ENCODE peak calls at places on chromosomes 12 and 14, in ten cellular contexts. One of them, this sample, is unnamed.

GRCh38 chr12:131112690-131113290 is 159.1 kb downstream of the ADGRD1 start:
- DNase-seq in fibroblast of mammary gland: no peak
- DNase-seq in uterus: no peak
- DNase-seq in mucosa of descending colon: no peak
- DNase-seq in stomach: no peak
- DNase-seq in lung: no peak
- DNase-seq in GM12865: no peak
- DNase-seq in upper lobe of right lung: peak; percentile 31
- DNase-seq in cardiac fibroblast: no peak
- DNase-seq in AG04450: no peak
- DNase-seq in this sample: no peak

GRCh38 chr12:97006585-97006984 is 99.5 kb downstream of the NEDD1 start:
- DNase-seq in upper lobe of right lung: no peak
- DNase-seq in mucosa of descending colon: no peak
- DNase-seq in fibroblast of mammary gland: no peak
- DNase-seq in AG04450: no peak
- DNase-seq in stomach: no peak
- DNase-seq in GM12865: no peak
- DNase-seq in cardiac fibroblast: no peak
- DNase-seq in uterus: no peak
- DNase-seq in lung: no peak
- DNase-seq in this sample: no peak

GRCh38 chr12:34390846-34391700 is 368.8 kb downstream of the ALG10 start:
- DNase-seq in GM12865: no peak
- DNase-seq in upper lobe of right lung: peak; percentile 53
- DNase-seq in fibroblast of mammary gland: no peak
- DNase-seq in mucosa of descending colon: peak; percentile 19
- DNase-seq in lung: no peak
- DNase-seq in AG04450: no peak
- DNase-seq in uterus: no peak
- DNase-seq in stomach: no peak
- DNase-seq in cardiac fibroblast: no peak
- DNase-seq in this sample: no peak

GRCh38 chr12:16454481-16454880 is 107.0 kb downstream of the MGST1 start:
- DNase-seq in AG04450: no peak
- DNase-seq in upper lobe of right lung: no peak
- DNase-seq in fibroblast of mammary gland: no peak
- DNase-seq in stomach: no peak
- DNase-seq in lung: no peak
- DNase-seq in GM12865: no peak
- DNase-seq in cardiac fibroblast: peak; percentile 17
- DNase-seq in mucosa of descending colon: no peak
- DNase-seq in uterus: no peak
- DNase-seq in this sample: peak; percentile 8

GRCh38 chr12:30719060-30719459 is 23.4 kb upstream of the IPO8 start:
- DNase-seq in cardiac fibroblast: peak; percentile 51
- DNase-seq in lung: no peak
- DNase-seq in GM12865: no peak
- DNase-seq in uterus: no peak
- DNase-seq in mucosa of descending colon: no peak
- DNase-seq in fibroblast of mammary gland: peak; percentile 49
- DNase-seq in AG04450: peak; percentile 54
- DNase-seq in stomach: no peak
- DNase-seq in upper lobe of right lung: no peak
- DNase-seq in this sample: peak; percentile 87

GRCh38 chr14:99720941-99721791 is 37.1 kb downstream of the CYP46A1 start:
- DNase-seq in upper lobe of right lung: no peak
- DNase-seq in AG04450: no peak
- DNase-seq in stomach: no peak
- DNase-seq in cardiac fibroblast: no peak
- DNase-seq in mucosa of descending colon: no peak
- DNase-seq in GM12865: no peak
- DNase-seq in fibroblast of mammary gland: no peak
- DNase-seq in lung: no peak
- DNase-seq in uterus: no peak
- DNase-seq in this sample: no peak

GRCh38 chr14:100159107-100159864 is at the start of gene DEGS2:
- DNase-seq in AG04450: no peak
- DNase-seq in stomach: peak; percentile 85
- DNase-seq in GM12865: peak; percentile 53
- DNase-seq in upper lobe of right lung: peak; percentile 85
- DNase-seq in mucosa of descending colon: peak; percentile 79
- DNase-seq in uterus: no peak
- DNase-seq in cardiac fibroblast: no peak
- DNase-seq in fibroblast of mammary gland: no peak
- DNase-seq in lung: peak; percentile 54
- DNase-seq in this sample: no peak

GRCh38 chr12:9041321-9041720 is 52.0 kb downstream of the KLRG1 start:
- DNase-seq in cardiac fibroblast: peak; percentile 3
- DNase-seq in fibroblast of mammary gland: peak; percentile 46
- DNase-seq in stomach: no peak
- DNase-seq in lung: no peak
- DNase-seq in GM12865: no peak
- DNase-seq in mucosa of descending colon: no peak
- DNase-seq in upper lobe of right lung: no peak
- DNase-seq in uterus: no peak
- DNase-seq in AG04450: no peak
- DNase-seq in this sample: peak; percentile 30

GRCh38 chr12:116594325-116595038 is 35.3 kb downstream of the MAP1LC3B2 start:
- DNase-seq in GM12865: peak; percentile 31
- DNase-seq in upper lobe of right lung: peak; percentile 80
- DNase-seq in mucosa of descending colon: peak; percentile 69
- DNase-seq in cardiac fibroblast: no peak
- DNase-seq in uterus: no peak
- DNase-seq in fibroblast of mammary gland: no peak
- DNase-seq in AG04450: no peak
- DNase-seq in lung: peak; percentile 38
- DNase-seq in stomach: no peak
- DNase-seq in this sample: no peak

GRCh38 chr14:24079521-24080141 is 8.3 kb downstream of the CPNE6 start:
- DNase-seq in fibroblast of mammary gland: no peak
- DNase-seq in AG04450: no peak
- DNase-seq in lung: no peak
- DNase-seq in cardiac fibroblast: no peak
- DNase-seq in mucosa of descending colon: no peak
- DNase-seq in GM12865: no peak
- DNase-seq in uterus: no peak
- DNase-seq in upper lobe of right lung: no peak
- DNase-seq in stomach: no peak
- DNase-seq in this sample: no peak

GRCh38 chr12:47990351-47991105 is 13.7 kb downstream of the COL2A1 start:
- DNase-seq in stomach: no peak
- DNase-seq in GM12865: peak; percentile 82
- DNase-seq in mucosa of descending colon: no peak
- DNase-seq in uterus: no peak
- DNase-seq in AG04450: no peak
- DNase-seq in lung: no peak
- DNase-seq in fibroblast of mammary gland: peak; percentile 12
- DNase-seq in upper lobe of right lung: no peak
- DNase-seq in cardiac fibroblast: peak; percentile 36
- DNase-seq in this sample: no peak

DNA sequence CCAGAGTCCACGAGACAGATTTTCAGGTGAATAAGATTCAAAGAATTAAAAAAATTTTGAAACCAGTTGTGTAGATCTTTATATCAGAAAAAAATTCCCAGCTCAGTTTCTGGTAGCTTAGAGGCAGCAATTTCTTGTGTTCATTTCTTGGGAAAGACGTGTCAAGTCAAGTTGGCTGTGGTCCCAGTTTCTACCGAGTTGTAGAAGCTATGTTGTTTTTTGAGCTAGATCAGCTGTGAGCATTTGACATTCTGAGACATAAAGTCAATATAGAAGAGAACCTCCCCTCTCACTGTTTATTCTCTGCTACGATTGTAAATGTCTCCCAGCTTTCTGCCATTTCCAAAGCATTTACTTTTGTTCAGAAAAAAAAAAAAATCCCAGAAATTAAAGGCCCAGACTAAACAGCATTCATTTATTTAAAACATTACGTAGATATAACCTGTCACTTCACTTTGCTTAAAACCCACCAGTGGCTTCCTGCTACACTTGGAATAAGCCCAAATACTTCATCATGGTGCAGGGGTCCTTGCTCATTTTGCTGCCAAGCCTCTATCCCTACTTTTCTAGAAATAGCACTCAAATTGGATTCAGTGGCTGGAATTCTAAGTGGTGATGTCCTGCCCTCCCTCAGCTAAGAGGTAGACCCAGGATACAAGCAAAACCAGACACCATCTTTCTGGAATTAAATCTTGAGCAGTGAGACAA is 20.6 kb upstream of the PYGL start:
- DNase-seq in AG04450: peak; percentile 96
- DNase-seq in cardiac fibroblast: peak; percentile 97
- DNase-seq in fibroblast of mammary gland: peak; percentile 95
- DNase-seq in GM12865: no peak
- DNase-seq in mucosa of descending colon: no peak
- DNase-seq in uterus: peak; percentile 93
- DNase-seq in upper lobe of right lung: no peak
- DNase-seq in lung: no peak
- DNase-seq in stomach: peak; percentile 54
- DNase-seq in this sample: peak; percentile 93
- TF ChIP-seq CTCF in AG04450: no peak
- TF ChIP-seq CTCF in cardiac fibroblast: no peak
- TF ChIP-seq CTCF in fibroblast of mammary gland: no peak
- TF ChIP-seq CTCF in GM12865: no peak
- TF ChIP-seq CTCF in mucosa of descending colon: no peak
- TF ChIP-seq CTCF in uterus: no peak
- TF ChIP-seq CTCF in upper lobe of right lung: no peak
- TF ChIP-seq CTCF in lung: no peak
- TF ChIP-seq CTCF in stomach: no peak
- TF ChIP-seq CTCF in this sample: no peak

GRCh38 chr12:24573621-24574020 is 375.3 kb downstream of the BCAT1 start:
- DNase-seq in GM12865: no peak
- DNase-seq in uterus: no peak
- DNase-seq in fibroblast of mammary gland: no peak
- DNase-seq in upper lobe of right lung: no peak
- DNase-seq in AG04450: no peak
- DNase-seq in cardiac fibroblast: no peak
- DNase-seq in stomach: no peak
- DNase-seq in lung: no peak
- DNase-seq in mucosa of descending colon: no peak
- DNase-seq in this sample: no peak
- H3K4me3 ChIP-seq in GM12865: no peak overlapping the region
- H3K4me3 ChIP-seq in uterus: no peak overlapping the region
- H3K4me3 ChIP-seq in fibroblast of mammary gland: no peak overlapping the region
- H3K4me3 ChIP-seq in upper lobe of right lung: no peak overlapping the region
- H3K4me3 ChIP-seq in AG04450: no peak overlapping the region
- H3K4me3 ChIP-seq in cardiac fibroblast: no peak overlapping the region
- H3K4me3 ChIP-seq in stomach: no peak overlapping the region
- H3K4me3 ChIP-seq in lung: no peak overlapping the region
- H3K4me3 ChIP-seq in mucosa of descending colon: no peak overlapping the region
- H3K4me3 ChIP-seq in this sample: no peak overlapping the region

GRCh38 chr12:27246141-27246540 is 2.1 kb downstream of the STK38L start:
- DNase-seq in stomach: no peak
- DNase-seq in GM12865: no peak
- DNase-seq in fibroblast of mammary gland: no peak
- DNase-seq in upper lobe of right lung: no peak
- DNase-seq in mucosa of descending colon: no peak
- DNase-seq in AG04450: no peak
- DNase-seq in lung: no peak
- DNase-seq in cardiac fibroblast: no peak
- DNase-seq in uterus: no peak
- DNase-seq in this sample: no peak

GRCh38 chr12:27244680-27245005 is 557 bp downstream of the STK38L start:
- DNase-seq in GM12865: no peak
- DNase-seq in cardiac fibroblast: peak; percentile 50
- DNase-seq in stomach: no peak
- DNase-seq in mucosa of descending colon: no peak
- DNase-seq in AG04450: no peak
- DNase-seq in lung: no peak
- DNase-seq in fibroblast of mammary gland: peak; percentile 68
- DNase-seq in upper lobe of right lung: no peak
- DNase-seq in uterus: no peak
- DNase-seq in this sample: peak; percentile 55

GRCh38 chr12:27243006-27243405 is 1.1 kb upstream of the STK38L start:
- DNase-seq in upper lobe of right lung: no peak
- DNase-seq in GM12865: peak; percentile 64
- DNase-seq in stomach: no peak
- DNase-seq in uterus: no peak
- DNase-seq in cardiac fibroblast: no peak
- DNase-seq in lung: no peak
- DNase-seq in AG04450: no peak
- DNase-seq in fibroblast of mammary gland: no peak
- DNase-seq in mucosa of descending colon: no peak
- DNase-seq in this sample: no peak

GRCh38 chr12:27245039-27245438 is 953 bp downstream of the STK38L start:
- DNase-seq in mucosa of descending colon: no peak
- DNase-seq in upper lobe of right lung: no peak
- DNase-seq in cardiac fibroblast: peak; percentile 22
- DNase-seq in GM12865: no peak
- DNase-seq in fibroblast of mammary gland: no peak
- DNase-seq in lung: no peak
- DNase-seq in uterus: no peak
- DNase-seq in AG04450: no peak
- DNase-seq in stomach: no peak
- DNase-seq in this sample: no peak

DNA sequence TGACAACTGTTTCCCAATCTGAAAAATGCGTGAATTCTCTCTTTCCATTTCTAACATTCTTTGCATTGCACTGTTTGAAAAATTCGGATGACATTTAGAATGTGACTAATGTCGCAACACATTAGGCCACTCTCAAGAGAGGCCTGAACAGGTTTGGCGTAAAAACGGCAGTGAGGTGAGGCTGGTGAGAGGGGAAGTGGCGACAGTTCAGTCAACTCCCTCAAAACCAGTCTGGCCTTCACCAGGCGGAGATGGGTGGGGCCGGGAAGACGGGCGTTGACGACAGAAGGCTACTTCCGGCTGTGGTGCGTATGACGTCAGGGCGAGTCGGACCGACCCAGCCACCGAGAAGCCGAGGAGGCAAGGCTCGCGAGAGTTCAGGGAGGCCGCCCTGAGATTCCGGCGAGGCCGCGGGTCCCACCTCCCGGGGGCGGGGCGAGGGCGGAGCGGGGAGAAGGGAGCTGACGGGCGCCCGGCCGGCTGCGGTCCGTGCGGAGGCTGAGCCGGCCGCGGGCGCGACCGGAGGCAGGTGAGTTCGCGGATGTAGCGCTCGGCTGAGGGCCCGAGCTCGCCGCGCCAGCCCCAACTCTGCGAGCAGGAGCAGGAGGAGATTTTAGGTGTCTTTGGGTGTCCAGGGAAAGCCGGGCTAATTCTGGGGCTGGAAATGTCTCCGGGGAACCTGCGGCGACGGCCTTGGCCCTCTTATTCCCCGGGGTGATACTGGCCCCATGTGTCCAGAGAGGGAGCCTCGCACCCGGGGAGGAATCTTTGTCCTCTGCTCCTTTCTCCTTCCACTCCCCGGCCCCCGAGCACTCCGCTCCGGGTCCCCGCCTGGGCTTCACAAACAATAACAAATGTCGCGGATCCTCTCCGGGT is at the start of gene STK38L:
- DNase-seq in cardiac fibroblast: peak; percentile 98
- DNase-seq in upper lobe of right lung: peak; percentile 100
- DNase-seq in mucosa of descending colon: peak; percentile 99
- DNase-seq in uterus: peak; percentile 95
- DNase-seq in GM12865: peak; percentile 98
- DNase-seq in lung: peak; percentile 99
- DNase-seq in fibroblast of mammary gland: peak; percentile 95
- DNase-seq in stomach: peak; percentile 97
- DNase-seq in AG04450: peak; percentile 80
- DNase-seq in this sample: peak; percentile 93
- TF ChIP-seq CTCF in cardiac fibroblast: no peak
- TF ChIP-seq CTCF in upper lobe of right lung: peak; percentile 31
- TF ChIP-seq CTCF in mucosa of descending colon: no peak
- TF ChIP-seq CTCF in uterus: peak; percentile 12
- TF ChIP-seq CTCF in GM12865: peak; percentile 30
- TF ChIP-seq CTCF in lung: no peak
- TF ChIP-seq CTCF in fibroblast of mammary gland: peak; percentile 6
- TF ChIP-seq CTCF in stomach: no peak
- TF ChIP-seq CTCF in AG04450: peak; percentile 39
- TF ChIP-seq CTCF in this sample: peak; percentile 41

GRCh38 chr12:81208193-81208946 is 130.5 kb downstream of the ACSS3 start:
- DNase-seq in uterus: peak; percentile 34
- DNase-seq in GM12865: no peak
- DNase-seq in lung: no peak
- DNase-seq in fibroblast of mammary gland: peak; percentile 68
- DNase-seq in cardiac fibroblast: peak; percentile 11
- DNase-seq in mucosa of descending colon: no peak
- DNase-seq in AG04450: no peak
- DNase-seq in stomach: no peak
- DNase-seq in upper lobe of right lung: no peak
- DNase-seq in this sample: no peak
- H3K4me3 ChIP-seq in uterus: no peak overlapping the region
- H3K4me3 ChIP-seq in GM12865: no peak overlapping the region
- H3K4me3 ChIP-seq in lung: no peak overlapping the region
- H3K4me3 ChIP-seq in fibroblast of mammary gland: no peak overlapping the region
- H3K4me3 ChIP-seq in cardiac fibroblast: no peak overlapping the region
- H3K4me3 ChIP-seq in mucosa of descending colon: no peak overlapping the region
- H3K4me3 ChIP-seq in AG04450: no peak overlapping the region
- H3K4me3 ChIP-seq in stomach: no peak overlapping the region
- H3K4me3 ChIP-seq in upper lobe of right lung: no peak overlapping the region
- H3K4me3 ChIP-seq in this sample: no peak overlapping the region

This sample was measured in AG10803.